ENCODE peak calls at places on chromosomes 12 and 14, in six cellular contexts. One of them, this sample, is unnamed.

GRCh38 chr14:24634158-24634557 is at the start of gene GZMB:
- DNase-seq in mammary epithelial cell: peak
- DNase-seq in choroid plexus epithelial cell: no peak
- DNase-seq in HS-27A: no peak
- DNase-seq in GM10248: no peak
- DNase-seq in NCI-H526: no peak
- DNase-seq in this sample: no peak

GRCh38 chr14:96502621-96503251 is 554 bp downstream of the PAPOLA start:
- DNase-seq in mammary epithelial cell: peak
- DNase-seq in HS-27A: peak
- DNase-seq in NCI-H526: peak
- DNase-seq in GM10248: peak
- DNase-seq in choroid plexus epithelial cell: peak
- DNase-seq in this sample: peak

GRCh38 chr12:13530966-13531365 is 334.4 kb downstream of the EMP1 start:
- DNase-seq in NCI-H526: no peak
- DNase-seq in HS-27A: no peak
- DNase-seq in GM10248: no peak
- DNase-seq in mammary epithelial cell: no peak
- DNase-seq in choroid plexus epithelial cell: no peak
- DNase-seq in this sample: no peak

GRCh38 chr14:87108726-87109125 is 884.3 kb downstream of the GALC start:
- DNase-seq in GM10248: no peak
- DNase-seq in HS-27A: no peak
- DNase-seq in choroid plexus epithelial cell: peak
- DNase-seq in mammary epithelial cell: peak
- DNase-seq in NCI-H526: no peak
- DNase-seq in this sample: no peak

GRCh38 chr12:103482365-103482764 is 13.4 kb downstream of the C12orf42 start:
- DNase-seq in HS-27A: no peak
- DNase-seq in choroid plexus epithelial cell: no peak
- DNase-seq in GM10248: no peak
- DNase-seq in NCI-H526: no peak
- DNase-seq in mammary epithelial cell: no peak
- DNase-seq in this sample: no peak

GRCh38 chr14:92987713-92988510 is 65.0 kb downstream of the CHGA start:
- DNase-seq in GM10248: no peak
- DNase-seq in mammary epithelial cell: no peak
- DNase-seq in NCI-H526: no peak
- DNase-seq in choroid plexus epithelial cell: no peak
- DNase-seq in HS-27A: no peak
- DNase-seq in this sample: no peak

GRCh38 chr14:28661171-28661772 is 105.3 kb upstream of the FOXG1 start:
- DNase-seq in mammary epithelial cell: peak
- DNase-seq in GM10248: no peak
- DNase-seq in HS-27A: peak
- DNase-seq in choroid plexus epithelial cell: peak
- DNase-seq in NCI-H526: no peak
- DNase-seq in this sample: no peak

GRCh38 chr14:89214221-89214965 is 202.6 kb downstream of the FOXN3 start:
- DNase-seq in NCI-H526: no peak
- DNase-seq in choroid plexus epithelial cell: no peak
- DNase-seq in HS-27A: no peak
- DNase-seq in GM10248: no peak
- DNase-seq in mammary epithelial cell: peak
- DNase-seq in this sample: no peak

GRCh38 chr14:74562515-74563232 is 49.4 kb downstream of the LTBP2 start:
- DNase-seq in mammary epithelial cell: no peak
- DNase-seq in GM10248: no peak
- DNase-seq in HS-27A: no peak
- DNase-seq in choroid plexus epithelial cell: peak
- DNase-seq in NCI-H526: no peak
- DNase-seq in this sample: no peak

GRCh38 chr12:48069253-48069652 is 36.6 kb downstream of the SENP1 start:
- DNase-seq in mammary epithelial cell: peak
- DNase-seq in NCI-H526: no peak
- DNase-seq in GM10248: no peak
- DNase-seq in HS-27A: no peak
- DNase-seq in choroid plexus epithelial cell: no peak
- DNase-seq in this sample: no peak

GRCh38 chr14:59482471-59483331 is 1.5 kb downstream of the L3HYPDH start:
- DNase-seq in HS-27A: peak
- DNase-seq in mammary epithelial cell: peak
- DNase-seq in NCI-H526: no peak
- DNase-seq in choroid plexus epithelial cell: peak
- DNase-seq in GM10248: no peak
- DNase-seq in this sample: no peak

GRCh38 chr12:124297856-124298255 is 3.0 kb downstream of the RFLNA start:
- DNase-seq in HS-27A: no peak
- DNase-seq in mammary epithelial cell: no peak
- DNase-seq in NCI-H526: no peak
- DNase-seq in GM10248: no peak
- DNase-seq in choroid plexus epithelial cell: no peak
- DNase-seq in this sample: no peak

GRCh38 chr12:24903305-24904088 is 45.4 kb downstream of the BCAT1 start:
- DNase-seq in GM10248: peak
- DNase-seq in NCI-H526: no peak
- DNase-seq in choroid plexus epithelial cell: peak
- DNase-seq in mammary epithelial cell: peak
- DNase-seq in HS-27A: no peak
- DNase-seq in this sample: peak

GRCh38 chr12:95335948-95336347 is 118.3 kb downstream of the VEZT start:
- DNase-seq in HS-27A: no peak
- DNase-seq in mammary epithelial cell: no peak
- DNase-seq in GM10248: no peak
- DNase-seq in choroid plexus epithelial cell: no peak
- DNase-seq in NCI-H526: no peak
- DNase-seq in this sample: no peak

GRCh38 chr12:127729381-127729780 is 537.6 kb upstream of the TMEM132C start:
- DNase-seq in choroid plexus epithelial cell: peak
- DNase-seq in mammary epithelial cell: no peak
- DNase-seq in NCI-H526: no peak
- DNase-seq in HS-27A: no peak
- DNase-seq in GM10248: no peak
- DNase-seq in this sample: no peak

GRCh38 chr12:22333751-22334695 is 484 bp downstream of the ST8SIA1 start:
- DNase-seq in NCI-H526: no peak
- DNase-seq in mammary epithelial cell: no peak
- DNase-seq in choroid plexus epithelial cell: no peak
- DNase-seq in HS-27A: no peak
- DNase-seq in GM10248: peak
- DNase-seq in this sample: peak

GRCh38 chr14:101711041-101711861 is 50.3 kb upstream of the PPP2R5C start:
- DNase-seq in mammary epithelial cell: no peak
- DNase-seq in choroid plexus epithelial cell: no peak
- DNase-seq in GM10248: no peak
- DNase-seq in NCI-H526: no peak
- DNase-seq in HS-27A: no peak
- DNase-seq in this sample: no peak

This sample was measured in germinal center.